ENCODE peak calls at places on chromosome 15, in six cellular contexts. B, X, M, D, V and N are unnamed samples.

GRCh38 chr15:68154923-68155559 is 50.1 kb downstream of the CALML4 start:
- DNase-seq in V (no peak), M (peak), X (peak), D (peak), B (peak), N (no peak)

GRCh38 chr15:75809986-75810750 is 33.1 kb upstream of the UBE2Q2 start:
- DNase-seq in V (no peak), D (peak), M (no peak), B (no peak), X (peak), N (no peak)

GRCh38 chr15:77094397-77095030 is 23.6 kb upstream of the TSPAN3 start:
- DNase-seq in D (no peak), M (no peak), B (no peak), X (no peak), V (no peak), N (no peak)

GRCh38 chr15:100060276-100060926 is 281.4 kb downstream of the ADAMTS17 start:
- DNase-seq in X (peak), B (peak), V (no peak), D (no peak), M (no peak), N (no peak)

GRCh38 chr15:67149068-67149841 is 83.9 kb downstream of the SMAD3 start:
- DNase-seq in B (no peak), D (no peak), X (no peak), V (no peak), M (no peak), N (no peak)

GRCh38 chr15:43748376-43748775 is 2.1 kb downstream of the PDIA3 start:
- DNase-seq in X (no peak), B (no peak), D (no peak), M (no peak), V (no peak), N (no peak)

GRCh38 chr15:71226536-71227455 is 111.5 kb downstream of the THSD4 start:
- DNase-seq in X (no peak), D (no peak), B (no peak), V (no peak), M (no peak), N (no peak)

GRCh38 chr15:40085225-40085624 is 23.5 kb downstream of the BMF start:
- DNase-seq in B (no peak), V (no peak), D (no peak), X (no peak), M (no peak), N (no peak)

GRCh38 chr15:32123473-32123872 is 93.2 kb downstream of the CHRNA7 start:
- DNase-seq in B (no peak), D (no peak), V (no peak), X (no peak), M (no peak), N (no peak)

GRCh38 chr15:29451201-29451781 is 181.7 kb upstream of the NSMCE3 start:
- DNase-seq in X (no peak), M (no peak), B (no peak), D (no peak), V (no peak), N (no peak)

GRCh38 chr15:31077181-31077580 is 24.3 kb downstream of the TRPM1 start:
- DNase-seq in D (no peak), V (no peak), M (no peak), B (no peak), X (no peak), N (no peak)

GRCh38 chr15:59410448-59410896 is 27.5 kb upstream of the FAM81A start:
- DNase-seq in D (no peak), V (no peak), X (peak), B (no peak), M (no peak), N (no peak)

GRCh38 chr15:67174864-67175573 is 79.4 kb downstream of the AAGAB start:
- DNase-seq in V (no peak), M (peak), X (peak), D (peak), B (no peak), N (no peak)

GRCh38 chr15:23484870-23485269 is 37.8 kb upstream of the GOLGA6L2 start:
- DNase-seq in D (no peak), M (no peak), V (no peak), X (no peak), B (no peak), N (no peak)

DNA sequence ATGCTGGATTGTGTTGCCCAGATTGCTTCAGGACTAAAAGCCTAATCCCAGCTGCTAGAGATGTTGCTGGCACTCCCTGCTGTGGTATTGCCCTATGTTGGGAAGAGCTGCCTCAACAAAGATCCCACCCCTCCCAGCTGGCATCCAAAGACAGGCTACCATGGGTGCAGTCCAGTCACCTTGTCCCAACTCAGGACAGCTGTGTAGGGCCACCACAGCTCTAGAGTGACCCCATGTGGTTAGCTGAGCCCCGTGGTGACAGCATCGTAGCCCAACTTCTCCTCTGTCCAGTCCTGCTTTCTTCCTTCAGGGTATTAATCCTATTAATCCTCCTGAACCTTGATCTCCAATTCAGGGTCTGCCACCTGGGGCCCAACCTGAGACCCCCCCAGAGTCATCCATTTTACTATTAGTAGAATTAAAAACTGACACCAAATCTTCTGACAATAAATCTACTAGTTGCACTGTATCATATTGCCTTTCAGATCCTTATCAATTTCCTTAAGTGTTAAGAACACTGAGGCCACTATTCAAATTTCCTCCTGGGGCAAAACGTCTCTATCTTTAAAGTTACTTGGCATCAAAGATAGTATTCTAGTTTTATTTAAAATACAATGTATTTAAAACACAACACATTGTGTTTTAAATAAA is 83.5 kb downstream of the AQP9 start:
- DNase-seq in D (no peak), M (no peak), B (peak), X (peak), V (no peak), N (no peak)
- TF ChIP-seq CTCF in D (peak), M (no peak), B (peak), X (no peak), V (no peak), N (no peak)

DNA sequence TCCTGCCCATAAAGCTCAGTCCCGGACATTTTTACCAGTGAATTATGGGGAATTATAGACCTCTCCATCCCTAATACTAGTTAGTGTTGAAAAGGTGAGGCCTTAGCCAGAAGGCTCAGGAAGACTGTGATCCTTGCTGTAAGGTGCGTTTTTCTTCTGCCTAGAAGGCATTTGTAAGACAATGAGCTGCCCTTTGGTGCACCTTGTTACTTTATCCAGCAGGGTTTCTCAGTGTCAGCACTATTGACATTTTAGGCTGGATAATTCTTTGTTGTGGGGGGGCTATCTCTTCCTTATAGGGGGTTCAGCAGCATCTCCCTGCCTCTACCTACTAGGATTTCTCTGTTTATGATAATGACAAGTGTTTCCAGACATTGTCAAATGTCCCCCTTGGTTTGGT is 108.1 kb upstream of the ABHD17C start:
- DNase-seq in V (no peak), X (no peak), D (no peak), B (no peak), M (no peak), N (no peak)
- TF ChIP-seq CTCF in V (no peak), X (no peak), D (no peak), B (no peak), M (no peak), N (no peak)

GRCh38 chr15:25684521-25685215 is 178.5 kb downstream of the ATP10A start:
- DNase-seq in V (peak), X (no peak), B (peak), M (peak), D (no peak), N (peak)

GRCh38 chr15:25683415-25683814 is 179.7 kb downstream of the ATP10A start:
- DNase-seq in M (no peak), X (no peak), V (peak), B (no peak), D (no peak), N (no peak)

GRCh38 chr15:25683911-25684310 is 179.2 kb downstream of the ATP10A start:
- DNase-seq in V (peak), X (no peak), D (no peak), M (no peak), B (no peak), N (no peak)

GRCh38 chr15:25687276-25687675 is 175.9 kb downstream of the ATP10A start:
- DNase-seq in D (no peak), M (no peak), B (no peak), X (no peak), V (no peak), N (no peak)

GRCh38 chr15:25685216-25685569 is 177.9 kb downstream of the ATP10A start:
- DNase-seq in B (no peak), V (peak), D (no peak), X (no peak), M (no peak), N (no peak)
- TF ChIP-seq CTCF in B (no peak), V (no peak), D (no peak), X (no peak), M (no peak), N (no peak)

GRCh38 chr15:83066761-83067637 is at the start of gene BTBD1:
- DNase-seq in B (peak), D (peak), M (peak), V (peak), X (peak), N (peak)
- TF ChIP-seq CTCF in B (peak), D (peak), M (no peak), V (no peak), X (peak), N (peak)

GRCh38 chr15:101489633-101490407 is at the start of gene PCSK6:
- DNase-seq in M (no peak), D (no peak), X (peak), B (no peak), V (peak), N (peak)
- TF ChIP-seq CTCF in M (no peak), D (no peak), X (no peak), B (no peak), V (no peak), N (no peak)

DNA sequence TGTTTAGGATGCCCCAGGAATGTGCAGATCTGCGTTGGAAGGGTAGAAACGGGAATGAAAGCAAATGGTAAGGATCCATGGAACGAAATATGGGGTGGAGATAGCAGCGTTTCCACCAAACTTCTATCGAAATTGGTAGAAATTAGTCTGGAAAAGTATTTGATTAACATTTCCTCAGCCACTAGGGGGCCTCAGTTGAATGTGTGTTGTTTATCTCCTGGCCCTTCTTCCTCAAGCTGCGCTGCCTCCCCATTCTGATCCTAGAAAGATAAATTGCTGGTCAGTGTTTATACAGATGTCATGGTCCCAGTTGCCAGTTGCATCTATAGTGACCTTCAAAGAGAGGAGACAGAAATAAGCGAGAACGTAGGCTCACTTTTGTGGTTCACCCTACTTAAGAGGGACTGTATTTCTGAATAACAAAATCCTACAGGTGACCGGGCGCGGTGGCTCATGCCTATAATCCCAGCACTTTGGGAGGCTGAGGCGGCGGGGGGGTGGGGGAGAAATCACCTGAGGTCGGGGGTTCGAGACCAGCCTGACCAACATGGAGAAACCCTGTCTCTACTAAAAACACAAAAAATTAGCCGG is 457.1 kb downstream of the SQOR start:
- DNase-seq in D (no peak), M (no peak), V (no peak), B (no peak), X (no peak), N (no peak)
- TF ChIP-seq CTCF in D (peak), M (no peak), V (no peak), B (peak), X (peak), N (peak)

DNA sequence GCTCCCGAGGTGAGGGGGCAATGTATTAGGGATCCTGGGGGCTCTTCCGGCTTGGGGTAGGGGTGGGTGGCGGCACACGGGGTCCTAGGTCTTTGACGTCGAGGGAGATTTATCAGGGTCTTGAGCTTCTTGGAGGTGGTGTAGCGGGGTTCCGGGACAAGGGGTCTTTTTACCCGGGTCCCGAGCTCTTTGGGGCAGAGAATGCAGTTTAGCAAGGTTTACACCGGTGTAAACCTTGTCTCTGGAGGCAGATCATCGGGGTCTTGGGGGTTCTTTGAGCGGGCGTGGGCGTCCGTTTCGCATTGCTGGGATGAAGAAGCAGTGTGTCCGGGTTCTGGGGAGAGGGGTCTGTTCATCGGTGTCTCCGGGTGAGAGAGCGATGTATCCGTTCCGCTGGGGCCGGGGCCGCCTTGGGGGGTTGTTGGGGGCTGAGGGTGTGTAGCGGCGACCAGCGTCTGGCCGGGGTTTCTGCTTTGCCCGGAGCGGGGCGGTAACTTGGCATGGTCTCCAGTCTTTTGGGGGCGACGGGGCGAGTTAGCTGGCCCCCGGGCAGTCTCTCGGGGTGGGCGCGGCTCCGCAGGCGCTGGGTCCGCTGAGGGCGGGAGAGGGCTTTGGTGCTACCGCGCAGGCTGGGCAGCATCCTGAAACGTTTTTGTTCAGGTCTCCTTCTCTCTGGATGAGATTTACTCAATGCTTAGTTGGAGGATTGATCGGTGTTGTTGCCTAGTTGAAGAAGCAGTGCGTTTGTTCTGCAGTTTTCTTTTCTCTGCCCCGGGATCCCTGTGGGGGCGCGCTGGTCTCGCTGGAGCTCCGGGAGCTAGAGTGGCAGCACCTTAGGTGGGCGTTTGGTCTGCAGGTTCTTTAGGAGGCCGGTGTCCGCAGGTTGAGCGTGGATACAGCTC is 792 bp downstream of the GLCE start:
- DNase-seq in X (peak), M (peak), D (no peak), V (no peak), B (no peak), N (no peak)
- TF ChIP-seq CTCF in X (no peak), M (no peak), D (peak), V (no peak), B (peak), N (peak)

GRCh38 chr15:42619641-42620371 is 44.4 kb downstream of the STARD9 start:
- DNase-seq in V (no peak), D (no peak), B (no peak), M (no peak), X (no peak), N (no peak)
- TF ChIP-seq CTCF in V (no peak), D (no peak), B (no peak), M (no peak), X (no peak), N (no peak)

GRCh38 chr15:65659502-65660052 is 37.8 kb downstream of the SLC24A1 start:
- DNase-seq in V (no peak), M (no peak), B (no peak), X (no peak), D (no peak), N (no peak)
- TF ChIP-seq CTCF in V (no peak), M (no peak), B (no peak), X (no peak), D (no peak), N (no peak)

GRCh38 chr15:41827880-41828746 is at the start of gene JMJD7:
- DNase-seq in X (peak), M (peak), D (peak), B (peak), V (peak), N (peak)
- TF ChIP-seq CTCF in X (no peak), M (peak), D (no peak), B (no peak), V (no peak), N (no peak)